ENCODE peak calls at places on chromosomes 1 and 21, in nine cellular contexts. H is activated CD4-positive, alpha-beta T cell treated with anti-CD3 and anti-CD28 coated beads for 4 hours; A is CD8-positive, alpha-beta memory T cell; O is stimulated activated CD8-positive, alpha-beta memory T cell treated with anti-CD3 and anti-CD28 coated beads, Interleukin-2, amount 100 ng/mL, for 1 hour; Y is stimulated activated CD4-positive, alpha-beta T cell treated with anti-CD3 and anti-CD28 coated beads, Interleukin-15, amount 100 ng/mL, for 24 hours; U is germinal center; F is Daoy; S is AG04450; X is ACHN. K is an unnamed sample.
A peak's percentile ranks its signal among the peaks of the same experiment; 100 is the strongest.

GRCh38 chr1:206575165-206575893 is 36.9 kb downstream of the EIF2D start:
- DNase-seq in H (no peak), A (peak; percentile 83), O (no peak), Y (no peak), U (no peak), F (peak; percentile 55), S (peak; percentile 73), X (no peak), K (peak; percentile 87)

GRCh38 chr21:38440746-38441145 is 57.5 kb downstream of the ERG start:
- DNase-seq in H (no peak), A (no peak), O (no peak), Y (no peak), U (no peak), F (peak; percentile 96), S (peak; percentile 39), X (peak; percentile 2), K (no peak)

GRCh38 chr1:214318356-214318755 is 37.4 kb downstream of the SMYD2 start:
- DNase-seq in H (no peak), A (no peak), O (no peak), Y (no peak), U (no peak), F (no peak), S (no peak), X (no peak), K (no peak)

GRCh38 chr1:184116287-184116686 is 64.8 kb downstream of the TSEN15 start:
- DNase-seq in H (no peak), A (no peak), O (no peak), Y (no peak), U (no peak), F (peak; percentile 6), S (no peak), X (no peak), K (no peak)

GRCh38 chr1:224789311-224789710 is 140.2 kb upstream of the DNAH14 start:
- DNase-seq in H (no peak), A (no peak), O (no peak), Y (no peak), U (no peak), F (no peak), S (no peak), X (no peak), K (no peak)

GRCh38 chr1:204134103-204134502 is 17.7 kb downstream of the ETNK2 start:
- DNase-seq in H (no peak), A (no peak), O (no peak), Y (no peak), U (no peak), F (no peak), S (no peak), X (no peak), K (no peak)

GRCh38 chr1:78833491-78833890 is 173.0 kb downstream of the ADGRL4 start:
- DNase-seq in H (no peak), A (no peak), O (no peak), Y (no peak), U (no peak), F (peak; percentile 92), S (no peak), X (no peak), K (no peak)

GRCh38 chr1:8412183-8412831 is 94.4 kb downstream of the SLC45A1 start:
- DNase-seq in H (no peak), A (no peak), O (no peak), Y (no peak), U (no peak), F (peak; percentile 53), S (peak; percentile 58), X (peak; percentile 42), K (no peak)

GRCh38 chr21:34126269-34126668 is 52.9 kb downstream of the MRPS6 start:
- DNase-seq in H (no peak), A (peak; percentile 53), O (no peak), Y (peak; percentile 27), U (no peak), F (peak; percentile 12), S (no peak), X (no peak), K (no peak)